ENCODE peak calls at places on chromosome 18, in nine cellular contexts. K, W, Q, Z, H, J, Y, S and I are unnamed samples. For H3K9me2, the result is how much of the 10 kb centered on the place peaks cover.

GRCh38 chr18:42157420-42157819 is 202.4 kb downstream of the PIK3C3 start:
- DNase-seq in K (no peak), W (no peak), Q (no peak), Z (no peak), H (no peak), J (no peak), Y (no peak), S (no peak), I (no peak)

GRCh38 chr18:5500158-5500939 is 43.4 kb downstream of the EPB41L3 start:
- DNase-seq in K (no peak), W (no peak), Q (no peak), Z (no peak), H (no peak), J (no peak), Y (no peak), S (no peak), I (no peak)

GRCh38 chr18:9901377-9901776 is 12.4 kb upstream of the VAPA start:
- DNase-seq in K (no peak), W (no peak), Q (no peak), Z (no peak), H (no peak), J (no peak), Y (no peak), S (no peak), I (no peak)

GRCh38 chr18:71027531-71027930 is 738.7 kb downstream of the SOCS6 start:
- DNase-seq in K (no peak), W (peak), Q (no peak), Z (no peak), H (no peak), J (no peak), Y (no peak), S (peak), I (no peak)

GRCh38 chr18:47595816-47596501 is 334.5 kb downstream of the SMAD2 start:
- DNase-seq in K (no peak), W (peak), Q (peak), Z (peak), H (no peak), J (peak), Y (peak), S (no peak), I (peak)

GRCh38 chr18:22471546-22472131 is 53.9 kb upstream of the CTAGE1 start:
- DNase-seq in K (peak), W (peak), Q (no peak), Z (peak), H (no peak), J (no peak), Y (no peak), S (no peak), I (no peak)

GRCh38 chr18:33802955-33803354 is 224.9 kb downstream of the ASXL3 start:
- DNase-seq in K (peak), W (no peak), Q (no peak), Z (no peak), H (no peak), J (peak), Y (no peak), S (no peak), I (no peak)

GRCh38 chr18:68925268-68925667 is 127.4 kb downstream of the CCDC102B start:
- DNase-seq in K (peak), W (peak), Q (no peak), Z (peak), H (no peak), J (no peak), Y (peak), S (no peak), I (peak)

GRCh38 chr18:74148543-74149070 is 284 bp downstream of the TIMM21 start:
- DNase-seq in K (no peak), W (no peak), Q (no peak), Z (no peak), H (no peak), J (no peak), Y (no peak), S (no peak), I (peak)

GRCh38 chr18:74152270-74152669 is 3.9 kb downstream of the TIMM21 start:
- DNase-seq in K (no peak), W (no peak), Q (no peak), Z (no peak), H (no peak), J (no peak), Y (no peak), S (no peak), I (no peak)

GRCh38 chr18:74147491-74147778 is 199 bp downstream of the FBXO15 start:
- DNase-seq in K (no peak), W (no peak), Q (no peak), Z (no peak), H (no peak), J (no peak), Y (no peak), S (no peak), I (no peak)

GRCh38 chr18:74146756-74147155 is 878 bp downstream of the FBXO15 start:
- DNase-seq in K (no peak), W (no peak), Q (no peak), Z (peak), H (no peak), J (no peak), Y (no peak), S (no peak), I (no peak)

DNA sequence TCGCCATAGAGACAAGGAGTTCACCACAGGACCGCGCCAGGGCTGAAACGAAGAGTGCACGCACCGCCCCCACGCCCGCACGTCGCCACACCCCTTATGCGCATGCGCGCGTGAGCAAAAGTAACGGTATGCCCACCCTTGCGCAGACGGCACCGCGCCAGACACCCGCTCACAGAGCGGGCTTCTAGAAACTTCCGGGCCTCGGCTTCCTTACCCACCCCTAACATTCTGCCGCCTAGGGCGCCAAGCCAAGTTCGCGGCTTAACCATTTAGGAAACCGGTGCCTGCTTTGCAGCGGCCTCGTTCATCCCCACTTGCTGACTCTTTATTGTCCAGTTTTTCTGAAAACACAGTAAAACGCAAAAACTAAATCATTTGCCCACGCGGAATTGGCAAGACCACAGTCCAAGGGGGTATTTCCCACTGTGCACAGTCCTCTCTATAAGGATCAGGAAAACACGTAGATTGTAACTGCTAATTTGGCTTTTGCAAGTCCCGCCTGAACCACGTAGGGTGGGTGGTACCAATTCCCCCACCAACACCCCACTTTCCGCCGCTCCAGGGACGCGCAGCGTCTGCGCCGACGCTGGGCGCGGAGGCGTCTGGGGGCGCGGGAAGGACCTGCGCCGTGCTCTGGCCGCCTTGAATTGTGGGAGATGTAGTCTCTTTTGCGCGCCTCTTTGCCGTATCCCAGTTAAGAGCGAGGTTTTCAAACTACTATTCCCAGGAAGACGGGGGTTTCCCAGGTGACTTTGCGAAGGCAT is at the start of the genes FBXO15 and TIMM21:
- DNase-seq in K (peak), W (peak), Q (peak), Z (peak), H (peak), J (peak), Y (peak), S (peak), I (peak)
- H3K9me2 ChIP-seq in K (under half), W (under half), Q (under half), Z (under half), H (under half), J (under half), Y (under half), S (under half), I (under half)

DNA sequence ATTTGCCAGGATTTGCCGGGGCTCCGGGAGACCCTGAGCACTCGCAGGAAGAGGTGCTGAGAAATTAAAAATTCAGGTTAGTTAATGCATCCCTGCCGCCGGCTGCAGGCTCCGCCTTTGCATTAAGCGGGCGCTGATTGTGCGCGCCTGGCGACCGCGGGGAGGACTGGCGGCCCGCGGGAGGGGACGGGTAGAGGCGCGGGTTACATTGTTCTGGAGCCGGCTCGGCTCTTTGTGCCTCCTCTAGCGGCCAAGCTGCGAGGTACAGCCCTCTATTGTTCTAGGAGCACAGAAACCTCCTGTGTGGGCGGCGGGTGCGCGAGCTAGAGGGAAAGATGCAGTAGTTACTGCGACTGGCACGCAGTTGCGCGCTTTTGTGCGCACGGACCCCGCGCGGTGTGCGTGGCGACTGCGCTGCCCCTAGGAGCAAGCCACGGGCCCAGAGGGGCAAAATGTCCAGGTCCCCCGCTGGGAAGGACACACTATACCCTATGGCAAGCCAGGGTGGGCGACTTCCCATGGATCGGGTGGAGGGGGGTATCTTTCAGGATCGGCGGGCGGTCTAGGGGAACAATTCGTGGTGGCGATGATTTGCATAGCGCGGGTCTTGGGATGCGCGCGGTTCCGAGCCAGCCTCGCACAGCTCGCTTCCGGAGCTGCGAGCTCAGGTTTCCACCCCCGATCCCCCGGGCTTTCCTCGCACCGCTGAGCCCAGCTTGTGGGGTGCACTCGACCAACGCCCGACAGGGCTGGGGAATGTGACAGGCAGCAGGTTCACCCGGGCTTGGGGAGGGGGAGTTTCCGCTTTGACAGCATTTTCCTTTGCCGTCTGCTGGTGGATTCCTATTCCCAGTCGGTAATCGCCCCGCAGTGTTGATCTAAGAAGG is 2.9 kb downstream of the ONECUT2 start:
- DNase-seq in K (peak), W (peak), Q (peak), Z (peak), H (peak), J (no peak), Y (peak), S (peak), I (no peak)
- H3K4me3 ChIP-seq in K (peak), W (peak), Q (peak), Z (peak), H (peak), J (no peak), Y (peak), S (peak), I (no peak)

DNA sequence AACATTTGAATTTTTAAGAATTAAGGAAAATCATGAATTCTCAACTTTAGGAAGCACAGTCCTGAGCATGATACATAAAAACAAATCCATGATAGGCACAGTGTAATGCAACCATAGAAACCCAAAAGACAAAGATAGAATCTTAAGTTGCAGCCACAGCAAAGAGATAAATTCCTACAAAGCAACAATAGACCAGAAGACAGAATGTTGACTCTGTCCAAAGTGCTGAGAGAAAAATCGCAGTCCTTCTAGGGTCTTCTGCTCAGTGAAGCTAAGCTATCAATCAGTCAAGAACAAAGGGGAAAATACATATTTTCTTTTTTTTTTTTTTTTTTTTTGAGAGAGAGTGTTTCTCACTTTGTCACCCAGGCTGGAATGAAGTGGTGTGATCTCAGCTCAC is 22.0 kb upstream of the FHOD3 start:
- DNase-seq in K (no peak), W (no peak), Q (no peak), Z (no peak), H (no peak), J (no peak), Y (no peak), S (no peak), I (no peak)
- H3K9me2 ChIP-seq in K (under half), W (under half), Q (under half), Z (under half), H (under half), J (under half), Y (under half), S (under half), I (under half)

DNA sequence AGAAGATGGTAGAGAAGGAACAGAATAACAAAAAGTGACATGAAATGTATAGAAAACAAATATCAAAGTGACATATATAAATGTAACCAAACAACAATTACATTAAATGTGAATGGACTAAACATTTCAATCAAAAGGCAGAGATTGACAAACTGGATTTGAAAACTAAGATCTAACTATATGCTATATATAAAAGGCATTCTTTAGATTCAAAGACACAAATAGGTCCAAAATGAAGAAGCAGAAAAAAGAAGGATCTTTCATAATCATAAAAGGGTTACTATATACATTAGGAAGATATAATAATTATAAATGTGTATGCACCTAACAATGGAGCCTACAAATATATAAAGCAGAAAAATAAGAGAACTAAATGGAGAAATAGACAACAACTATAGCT is 183.7 kb downstream of the METTL4 start:
- DNase-seq in K (no peak), W (no peak), Q (no peak), Z (no peak), H (no peak), J (no peak), Y (no peak), S (no peak), I (no peak)
- H3K4me3 ChIP-seq in K (no peak), W (no peak), Q (no peak), Z (no peak), H (no peak), J (no peak), Y (no peak), S (no peak), I (no peak)

GRCh38 chr18:36051760-36052159 is 15.6 kb downstream of the RPRD1A start:
- DNase-seq in K (no peak), W (no peak), Q (no peak), Z (no peak), H (no peak), J (no peak), Y (no peak), S (no peak), I (no peak)
- H3K9me2 ChIP-seq in K (under half), W (under half), Q (under half), Z (under half), H (under half), J (under half), Y (under half), S (under half), I (under half)